ENCODE peak calls at places on chromosomes 16 and 17, in seven cellular contexts. One of them, this sample, is unnamed.

GRCh38 chr17:2335726-2336214 is 487 bp downstream of the TSR1 start:
- DNase-seq in choroid plexus epithelial cell: no peak
- DNase-seq in psoas muscle: no peak
- DNase-seq in mammary epithelial cell: no peak
- DNase-seq in uterus: no peak
- DNase-seq in endodermal cell: peak; percentile 73
- DNase-seq in cardiac fibroblast: no peak
- DNase-seq in this sample: no peak

GRCh38 chr17:41402161-41402560 is 4.8 kb upstream of the KRT31 start:
- DNase-seq in endodermal cell: peak; percentile 25
- DNase-seq in choroid plexus epithelial cell: peak; percentile 12
- DNase-seq in mammary epithelial cell: peak; percentile 46
- DNase-seq in uterus: no peak
- DNase-seq in psoas muscle: no peak
- DNase-seq in cardiac fibroblast: no peak
- DNase-seq in this sample: no peak

GRCh38 chr16:73154063-73154870 is 106.3 kb upstream of the ZFHX3 start:
- DNase-seq in uterus: peak; percentile 21
- DNase-seq in endodermal cell: no peak
- DNase-seq in psoas muscle: peak; percentile 69
- DNase-seq in mammary epithelial cell: no peak
- DNase-seq in choroid plexus epithelial cell: peak; percentile 42
- DNase-seq in cardiac fibroblast: no peak
- DNase-seq in this sample: no peak

GRCh38 chr16:27851586-27851985 is 211.9 kb downstream of the GSG1L start:
- DNase-seq in endodermal cell: peak; percentile 38
- DNase-seq in choroid plexus epithelial cell: no peak
- DNase-seq in psoas muscle: peak; percentile 24
- DNase-seq in cardiac fibroblast: no peak
- DNase-seq in mammary epithelial cell: no peak
- DNase-seq in uterus: no peak
- DNase-seq in this sample: no peak

GRCh38 chr17:29292071-29292991 is 1.6 kb downstream of the NUFIP2 start:
- DNase-seq in cardiac fibroblast: peak; percentile 50
- DNase-seq in endodermal cell: peak; percentile 80
- DNase-seq in choroid plexus epithelial cell: peak; percentile 72
- DNase-seq in psoas muscle: peak; percentile 81
- DNase-seq in uterus: peak; percentile 78
- DNase-seq in mammary epithelial cell: peak; percentile 47
- DNase-seq in this sample: no peak

GRCh38 chr17:57045868-57046671 is 39.0 kb upstream of the AKAP1 start:
- DNase-seq in mammary epithelial cell: peak; percentile 30
- DNase-seq in endodermal cell: peak; percentile 54
- DNase-seq in choroid plexus epithelial cell: no peak
- DNase-seq in psoas muscle: peak; percentile 67
- DNase-seq in cardiac fibroblast: no peak
- DNase-seq in uterus: no peak
- DNase-seq in this sample: no peak

GRCh38 chr16:75011634-75012307 is 12.9 kb downstream of the ZNRF1 start:
- DNase-seq in uterus: peak; percentile 60
- DNase-seq in psoas muscle: no peak
- DNase-seq in mammary epithelial cell: peak; percentile 97
- DNase-seq in endodermal cell: no peak
- DNase-seq in cardiac fibroblast: peak; percentile 96
- DNase-seq in choroid plexus epithelial cell: peak; percentile 92
- DNase-seq in this sample: peak; percentile 58

GRCh38 chr17:48545022-48545376 is at the start of gene HOXB2:
- DNase-seq in choroid plexus epithelial cell: no peak
- DNase-seq in mammary epithelial cell: peak; percentile 40
- DNase-seq in psoas muscle: no peak
- DNase-seq in uterus: peak; percentile 35
- DNase-seq in endodermal cell: peak; percentile 83
- DNase-seq in cardiac fibroblast: peak; percentile 73
- DNase-seq in this sample: no peak

GRCh38 chr16:5763176-5763575 is 665.6 kb upstream of the EEF2KMT start:
- DNase-seq in cardiac fibroblast: no peak
- DNase-seq in psoas muscle: no peak
- DNase-seq in uterus: no peak
- DNase-seq in mammary epithelial cell: no peak
- DNase-seq in endodermal cell: no peak
- DNase-seq in choroid plexus epithelial cell: no peak
- DNase-seq in this sample: no peak

GRCh38 chr16:2769100-2769529 is 8.0 kb downstream of the ELOB start:
- DNase-seq in cardiac fibroblast: no peak
- DNase-seq in choroid plexus epithelial cell: no peak
- DNase-seq in endodermal cell: no peak
- DNase-seq in psoas muscle: peak; percentile 58
- DNase-seq in mammary epithelial cell: no peak
- DNase-seq in uterus: no peak
- DNase-seq in this sample: no peak

GRCh38 chr17:8176197-8176940 is at the start of gene TMEM107:
- DNase-seq in choroid plexus epithelial cell: peak; percentile 83
- DNase-seq in endodermal cell: peak; percentile 99
- DNase-seq in mammary epithelial cell: peak; percentile 77
- DNase-seq in cardiac fibroblast: peak; percentile 82
- DNase-seq in uterus: peak; percentile 84
- DNase-seq in psoas muscle: peak; percentile 90
- DNase-seq in this sample: no peak

GRCh38 chr16:88378401-88378800 is 4.4 kb upstream of the ZNF469 start:
- DNase-seq in uterus: no peak
- DNase-seq in endodermal cell: no peak
- DNase-seq in mammary epithelial cell: no peak
- DNase-seq in choroid plexus epithelial cell: no peak
- DNase-seq in psoas muscle: no peak
- DNase-seq in cardiac fibroblast: no peak
- DNase-seq in this sample: no peak

GRCh38 chr16:9049241-9049640 is 42.2 kb upstream of the HAPSTR1 start:
- DNase-seq in choroid plexus epithelial cell: peak; percentile 84
- DNase-seq in uterus: no peak
- DNase-seq in endodermal cell: no peak
- DNase-seq in psoas muscle: no peak
- DNase-seq in cardiac fibroblast: peak; percentile 80
- DNase-seq in mammary epithelial cell: no peak
- DNase-seq in this sample: no peak

GRCh38 chr16:50152386-50152806 is 710 bp upstream of the TENT4B start:
- DNase-seq in mammary epithelial cell: peak; percentile 40
- DNase-seq in psoas muscle: no peak
- DNase-seq in uterus: peak; percentile 45
- DNase-seq in endodermal cell: peak; percentile 67
- DNase-seq in choroid plexus epithelial cell: peak; percentile 44
- DNase-seq in cardiac fibroblast: peak; percentile 44
- DNase-seq in this sample: no peak

GRCh38 chr17:39935896-39936295 is 8.4 kb downstream of the LRRC3C start:
- DNase-seq in cardiac fibroblast: peak; percentile 32
- DNase-seq in psoas muscle: no peak
- DNase-seq in mammary epithelial cell: no peak
- DNase-seq in endodermal cell: no peak
- DNase-seq in uterus: no peak
- DNase-seq in choroid plexus epithelial cell: peak; percentile 34
- DNase-seq in this sample: no peak

GRCh38 chr17:47934856-47935255 is 6.5 kb upstream of the PNPO start:
- DNase-seq in psoas muscle: no peak
- DNase-seq in choroid plexus epithelial cell: no peak
- DNase-seq in cardiac fibroblast: peak; percentile 75
- DNase-seq in mammary epithelial cell: peak; percentile 27
- DNase-seq in endodermal cell: no peak
- DNase-seq in uterus: no peak
- DNase-seq in this sample: no peak

GRCh38 chr17:28796062-28796461 is 46.5 kb downstream of the FAM222B start:
- DNase-seq in mammary epithelial cell: no peak
- DNase-seq in choroid plexus epithelial cell: no peak
- DNase-seq in endodermal cell: peak; percentile 1
- DNase-seq in psoas muscle: no peak
- DNase-seq in uterus: no peak
- DNase-seq in cardiac fibroblast: no peak
- DNase-seq in this sample: no peak

GRCh38 chr16:66614161-66614802 is 9.8 kb downstream of the CMTM3 start:
- DNase-seq in psoas muscle: no peak
- DNase-seq in endodermal cell: no peak
- DNase-seq in choroid plexus epithelial cell: peak; percentile 53
- DNase-seq in mammary epithelial cell: no peak
- DNase-seq in cardiac fibroblast: no peak
- DNase-seq in uterus: no peak
- DNase-seq in this sample: no peak

GRCh38 chr16:16118337-16118736 is 105.0 kb downstream of the ABCC6 start:
- DNase-seq in uterus: no peak
- DNase-seq in cardiac fibroblast: no peak
- DNase-seq in endodermal cell: no peak
- DNase-seq in mammary epithelial cell: no peak
- DNase-seq in psoas muscle: no peak
- DNase-seq in choroid plexus epithelial cell: no peak
- DNase-seq in this sample: no peak
- H3K4me3 ChIP-seq in uterus: no peak overlapping the region
- H3K4me3 ChIP-seq in cardiac fibroblast: no peak overlapping the region
- H3K4me3 ChIP-seq in endodermal cell: no peak overlapping the region
- H3K4me3 ChIP-seq in mammary epithelial cell: no peak overlapping the region
- H3K4me3 ChIP-seq in psoas muscle: no peak overlapping the region
- H3K4me3 ChIP-seq in choroid plexus epithelial cell: no peak overlapping the region
- H3K4me3 ChIP-seq in this sample: no peak overlapping the region

GRCh38 chr16:21159281-21159951 is 942 bp downstream of the LDAF1 start:
- DNase-seq in mammary epithelial cell: peak; percentile 82
- DNase-seq in psoas muscle: peak; percentile 59
- DNase-seq in cardiac fibroblast: no peak
- DNase-seq in choroid plexus epithelial cell: no peak
- DNase-seq in endodermal cell: peak; percentile 80
- DNase-seq in uterus: peak; percentile 38
- DNase-seq in this sample: no peak

GRCh38 chr16:21157632-21158031 is 842 bp upstream of the LDAF1 start:
- DNase-seq in cardiac fibroblast: no peak
- DNase-seq in psoas muscle: no peak
- DNase-seq in endodermal cell: no peak
- DNase-seq in choroid plexus epithelial cell: no peak
- DNase-seq in mammary epithelial cell: no peak
- DNase-seq in uterus: no peak
- DNase-seq in this sample: no peak

GRCh38 chr16:21158208-21159110 is at the start of gene LDAF1:
- DNase-seq in psoas muscle: peak; percentile 91
- DNase-seq in mammary epithelial cell: peak; percentile 83
- DNase-seq in choroid plexus epithelial cell: peak; percentile 74
- DNase-seq in endodermal cell: peak; percentile 94
- DNase-seq in uterus: peak; percentile 80
- DNase-seq in cardiac fibroblast: peak; percentile 69
- DNase-seq in this sample: no peak

GRCh38 chr16:21160276-21160675 is 1.8 kb downstream of the LDAF1 start:
- DNase-seq in choroid plexus epithelial cell: no peak
- DNase-seq in endodermal cell: no peak
- DNase-seq in cardiac fibroblast: no peak
- DNase-seq in uterus: no peak
- DNase-seq in mammary epithelial cell: no peak
- DNase-seq in psoas muscle: no peak
- DNase-seq in this sample: no peak

DNA sequence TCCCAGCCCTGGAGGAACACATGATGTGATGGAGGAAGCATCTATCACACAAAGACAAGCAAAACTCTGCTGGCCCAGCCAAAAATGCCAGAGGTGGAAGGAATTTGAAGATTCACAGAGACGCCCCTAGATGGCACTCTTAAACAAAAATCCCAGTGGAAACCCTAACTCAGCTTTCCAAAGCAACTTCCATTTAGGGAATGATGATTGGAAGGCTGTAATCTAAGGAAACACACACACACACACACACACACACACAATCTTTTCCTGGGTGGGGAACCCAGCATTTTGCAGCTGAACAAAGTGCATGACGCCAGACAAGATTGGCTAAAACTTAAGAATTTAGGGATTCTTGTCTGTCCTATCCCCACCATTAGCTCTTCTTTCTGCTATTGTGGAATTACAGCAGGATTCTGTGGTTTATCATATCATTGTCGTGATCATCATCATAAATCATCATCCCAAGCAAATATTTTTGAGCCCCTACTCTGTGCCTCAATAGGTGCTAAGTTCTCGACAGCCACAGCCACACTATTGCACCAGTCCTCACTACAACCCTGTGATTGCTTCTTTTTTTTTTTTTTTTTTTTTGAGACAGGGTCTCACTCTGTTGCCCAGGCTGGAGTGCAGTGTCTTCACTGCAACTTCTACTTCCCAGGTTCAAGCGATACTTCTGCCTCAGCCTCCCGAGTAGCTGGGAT is 1.6 kb upstream of the LDAF1 start:
- DNase-seq in cardiac fibroblast: peak; percentile 83
- DNase-seq in uterus: peak; percentile 43
- DNase-seq in endodermal cell: peak; percentile 82
- DNase-seq in mammary epithelial cell: peak; percentile 63
- DNase-seq in psoas muscle: no peak
- DNase-seq in choroid plexus epithelial cell: peak; percentile 74
- DNase-seq in this sample: peak; percentile 56
- TF ChIP-seq CTCF in cardiac fibroblast: peak; percentile 72
- TF ChIP-seq CTCF in uterus: peak; percentile 74
- TF ChIP-seq CTCF in endodermal cell: peak; percentile 79
- TF ChIP-seq CTCF in mammary epithelial cell: peak; percentile 62
- TF ChIP-seq CTCF in psoas muscle: peak; percentile 57
- TF ChIP-seq CTCF in choroid plexus epithelial cell: peak; percentile 74
- TF ChIP-seq CTCF in this sample: peak; percentile 65

DNA sequence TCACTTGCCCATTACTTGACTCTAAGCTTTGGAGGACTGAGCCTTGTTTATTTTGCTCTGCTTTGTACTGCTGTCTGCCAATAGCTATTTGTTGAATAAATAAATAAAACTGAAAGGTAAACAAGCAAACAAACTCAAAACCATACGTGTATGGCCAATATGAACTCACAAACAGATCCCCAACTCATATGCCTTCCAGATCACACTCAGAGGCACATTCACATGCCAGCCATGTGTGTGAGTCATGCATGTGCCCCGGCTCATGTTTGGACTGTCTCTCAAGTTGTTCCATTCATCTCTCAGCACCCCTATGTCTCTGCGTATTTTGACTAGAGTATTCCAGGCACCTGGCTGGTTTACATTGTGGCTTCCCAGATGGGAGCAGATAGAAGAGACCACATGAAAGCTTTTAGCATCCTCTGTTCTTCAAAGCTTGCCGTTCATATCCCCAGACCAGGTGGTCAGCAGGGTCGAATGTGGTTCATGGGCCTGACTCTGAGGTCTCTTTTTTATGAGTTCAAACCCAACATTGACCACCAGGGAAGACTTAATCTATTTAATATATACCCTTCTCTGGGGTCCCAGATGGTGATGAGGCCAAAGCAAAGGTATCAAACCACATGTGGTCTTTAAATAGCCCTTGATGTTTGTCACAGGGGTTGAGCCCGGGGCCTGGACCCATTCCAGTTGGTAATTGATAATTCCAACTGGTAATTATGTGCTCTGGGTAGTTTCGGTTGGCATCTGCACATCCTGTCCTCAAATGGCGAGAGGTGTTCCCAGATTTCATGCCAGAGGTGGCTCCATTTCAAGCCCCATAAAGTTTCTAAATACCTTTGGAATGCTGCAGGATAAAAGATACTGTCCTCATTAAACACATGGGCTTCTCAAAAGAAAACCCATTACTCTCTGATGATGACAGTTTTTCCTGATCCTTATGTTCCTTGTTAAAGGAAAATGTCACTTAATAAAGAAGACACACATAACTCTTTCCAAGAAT is 287.3 kb upstream of the MAF start:
- DNase-seq in choroid plexus epithelial cell: no peak
- DNase-seq in psoas muscle: no peak
- DNase-seq in uterus: no peak
- DNase-seq in endodermal cell: no peak
- DNase-seq in cardiac fibroblast: no peak
- DNase-seq in mammary epithelial cell: no peak
- DNase-seq in this sample: no peak
- H3K4me3 ChIP-seq in choroid plexus epithelial cell: no peak overlapping the region
- H3K4me3 ChIP-seq in psoas muscle: no peak overlapping the region
- H3K4me3 ChIP-seq in uterus: no peak overlapping the region
- H3K4me3 ChIP-seq in endodermal cell: no peak overlapping the region
- H3K4me3 ChIP-seq in cardiac fibroblast: no peak overlapping the region
- H3K4me3 ChIP-seq in mammary epithelial cell: no peak overlapping the region
- H3K4me3 ChIP-seq in this sample: no peak overlapping the region

GRCh38 chr17:22507823-22508222 is 815.5 kb downstream of the KCNJ18 start:
- DNase-seq in uterus: no peak
- DNase-seq in cardiac fibroblast: peak; percentile 1
- DNase-seq in choroid plexus epithelial cell: no peak
- DNase-seq in endodermal cell: no peak
- DNase-seq in psoas muscle: no peak
- DNase-seq in mammary epithelial cell: no peak
- DNase-seq in this sample: no peak
- TF ChIP-seq CTCF in uterus: no peak
- TF ChIP-seq CTCF in cardiac fibroblast: no peak
- TF ChIP-seq CTCF in choroid plexus epithelial cell: no peak
- TF ChIP-seq CTCF in endodermal cell: no peak
- TF ChIP-seq CTCF in psoas muscle: no peak
- TF ChIP-seq CTCF in mammary epithelial cell: no peak
- TF ChIP-seq CTCF in this sample: no peak

This sample was measured in HFF-Myc.